ENCODE peak calls at places on chromosome 7, in seven cellular contexts. Q is progenitor cell of endocrine pancreas, M is B cell, S is stomach, E is kidney epithelial cell, V is HFFc6, P is GM23338. R is an unnamed sample.

GRCh38 chr7:19060870-19061269 is 56.6 kb downstream of the TWIST1 start:
- DNase-seq in V (peak; percentile 5), Q (no peak), E (no peak), P (no peak), S (no peak), M (no peak), R (no peak)

GRCh38 chr7:460374-461117 is 59.1 kb downstream of the PDGFA start:
- DNase-seq in S (no peak), E (no peak), P (no peak), M (no peak), V (no peak), Q (no peak), R (no peak)

GRCh38 chr7:66099232-66099550 is 15.5 kb upstream of the CRCP start:
- DNase-seq in P (no peak), V (no peak), S (no peak), M (no peak), E (no peak), Q (no peak), R (no peak)

GRCh38 chr7:23093546-23093945 is 12.0 kb upstream of the KLHL7 start:
- DNase-seq in P (no peak), E (no peak), M (no peak), V (peak; percentile 87), Q (no peak), S (no peak), R (no peak)

GRCh38 chr7:12864470-12865046 is 177.1 kb downstream of the ARL4A start:
- DNase-seq in E (no peak), M (no peak), P (no peak), Q (no peak), V (no peak), S (no peak), R (no peak)

GRCh38 chr7:112422842-112423496 is 27.3 kb upstream of the IFRD1 start:
- DNase-seq in M (no peak), S (peak; percentile 90), V (peak; percentile 90), Q (no peak), E (peak; percentile 77), P (peak; percentile 78), R (no peak)

GRCh38 chr7:159033956-159034938 is 110.4 kb downstream of the VIPR2 start:
- DNase-seq in Q (no peak), E (no peak), V (no peak), P (no peak), M (no peak), S (peak; percentile 20), R (no peak)

GRCh38 chr7:96532428-96532922 is 177.2 kb downstream of the SEM1 start:
- DNase-seq in E (no peak), V (no peak), P (no peak), M (no peak), S (no peak), Q (no peak), R (no peak)

DNA sequence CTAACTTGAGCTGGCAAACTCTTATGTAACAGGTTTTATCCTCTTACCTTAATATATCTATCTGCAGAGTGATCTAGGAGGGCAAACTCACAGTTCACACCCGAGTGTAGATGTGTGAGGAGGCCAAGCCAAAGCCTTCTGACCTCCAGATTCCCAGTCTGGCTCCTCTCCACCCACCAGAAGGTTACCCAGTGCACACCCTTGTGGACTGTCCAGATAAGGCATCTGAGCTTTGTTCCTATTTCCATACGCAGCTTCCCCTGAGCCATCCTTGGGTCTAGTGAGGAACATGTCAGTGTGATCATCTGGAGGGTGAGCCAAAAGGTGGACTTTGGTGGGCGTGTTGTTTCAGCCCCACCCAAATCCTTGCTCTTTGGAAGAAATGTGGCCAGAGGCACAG is 203.0 kb upstream of the MEOX2 start:
- DNase-seq in S (no peak), M (no peak), E (no peak), V (peak; percentile 28), P (peak; percentile 29), Q (no peak), R (no peak)
- TF ChIP-seq CTCF in S (no peak), M (no peak), E (no peak), V (peak; percentile 69), P (peak; percentile 25), Q (no peak), R (no peak)

GRCh38 chr7:137302075-137302474 is 41.5 kb downstream of the PTN start:
- DNase-seq in M (no peak), S (no peak), Q (no peak), E (no peak), P (no peak), V (no peak), R (no peak)

GRCh38 chr7:137304624-137305235 is 38.8 kb downstream of the PTN start:
- DNase-seq in S (no peak), Q (no peak), M (no peak), V (no peak), P (peak; percentile 41), E (no peak), R (no peak)
- TF ChIP-seq CTCF in S (no peak), Q (no peak), M (no peak), V (no peak), P (peak; percentile 29), E (no peak), R (no peak)

GRCh38 chr7:95446618-95447017 is 11.8 kb upstream of the PON2 start:
- DNase-seq in Q (no peak), M (no peak), E (no peak), S (no peak), P (no peak), V (no peak), R (no peak)
- TF ChIP-seq CTCF in Q (no peak), M (no peak), E (no peak), S (no peak), P (no peak), V (no peak), R (no peak)

GRCh38 chr7:97818066-97818663 is 54.0 kb downstream of the ASNS start:
- DNase-seq in E (no peak), Q (no peak), S (no peak), V (no peak), M (no peak), P (no peak), R (no peak)

DNA sequence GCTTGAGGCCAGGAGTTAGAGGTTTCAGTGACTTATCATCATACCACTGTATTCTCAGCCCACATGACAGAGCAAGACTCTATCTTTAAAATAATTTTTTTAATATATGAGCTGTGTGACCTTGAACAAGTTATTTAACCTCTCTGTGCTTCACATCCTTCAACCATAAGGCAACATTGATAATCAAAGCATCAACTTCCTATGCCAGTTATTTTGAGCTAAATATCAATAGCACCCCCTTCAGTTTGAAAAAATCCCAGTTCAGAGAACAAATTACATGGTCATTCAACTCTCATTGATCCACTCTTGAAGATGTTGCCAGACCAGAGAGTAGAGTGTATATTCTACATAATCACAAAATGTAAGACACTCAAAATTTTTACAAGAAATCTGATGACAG is 53.0 kb downstream of the ASNS start:
- DNase-seq in V (no peak), Q (no peak), P (peak; percentile 51), E (no peak), M (no peak), S (no peak), R (no peak)
- TF ChIP-seq CTCF in V (no peak), Q (no peak), P (peak; percentile 54), E (no peak), M (no peak), S (no peak), R (peak; percentile 50)